ENCODE peak calls at places on chromosomes 1 and 21, in four cellular contexts. L is SK-N-SH, D is K562, Z is HepG2. H is an unnamed sample.

GRCh38 chr1:167484726-167485125 is 33.6 kb downstream of the CD247 start:
- DNase-seq in L (no peak), D (no peak), Z (no peak), H (no peak)

GRCh38 chr21:15001773-15002647 is 62.8 kb downstream of the NRIP1 start:
- DNase-seq in L (no peak), D (no peak), Z (no peak), H (no peak)

GRCh38 chr1:167977245-167977644 is 40.4 kb upstream of the MPC2 start:
- DNase-seq in L (no peak), D (no peak), Z (no peak), H (no peak)

GRCh38 chr1:229180161-229180560 is 90.8 kb upstream of the RAB4A start:
- DNase-seq in L (no peak), D (no peak), Z (no peak), H (no peak)

GRCh38 chr21:28283652-28284490 is 708.8 kb downstream of the LTN1 start:
- DNase-seq in L (peak), D (no peak), Z (peak), H (no peak)

GRCh38 chr1:23530750-23531651 is at the start of gene E2F2:
- DNase-seq in L (peak), D (peak), Z (peak), H (peak)

GRCh38 chr1:46665983-46666382 is 2.2 kb downstream of the ATPAF1 start:
- DNase-seq in L (no peak), D (no peak), Z (no peak), H (no peak)

GRCh38 chr1:28239004-28239403 is 3.1 kb downstream of the ATP5IF1 start:
- DNase-seq in L (no peak), D (no peak), Z (no peak), H (no peak)

GRCh38 chr1:77673716-77674355 is 8.6 kb downstream of the ZZZ3 start:
- DNase-seq in L (no peak), D (no peak), Z (no peak), H (no peak)

GRCh38 chr1:113388621-113389355 is 1.5 kb upstream of the MAGI3 start:
- DNase-seq in L (peak), D (peak), Z (peak), H (no peak)

GRCh38 chr1:233904979-233905415 is 521 bp downstream of the SLC35F3 start:
- DNase-seq in L (no peak), D (peak), Z (no peak), H (no peak)

GRCh38 chr1:186648606-186649005 is 31.6 kb downstream of the PTGS2 start:
- DNase-seq in L (no peak), D (no peak), Z (no peak), H (no peak)

GRCh38 chr1:170660874-170661645 is 2.9 kb upstream of the PRRX1 start:
- DNase-seq in L (peak), D (no peak), Z (no peak), H (no peak)

GRCh38 chr1:244796719-244797406 is 38.6 kb upstream of the COX20 start:
- DNase-seq in L (peak), D (peak), Z (peak), H (peak)

GRCh38 chr1:17279001-17279830 is 28.8 kb upstream of the PADI4 start:
- DNase-seq in L (no peak), D (no peak), Z (no peak), H (no peak)

GRCh38 chr1:226808501-226808900 is 61.9 kb upstream of the PSEN2 start:
- DNase-seq in L (no peak), D (no peak), Z (no peak), H (no peak)

GRCh38 chr1:206521002-206521585 is 13.8 kb downstream of the RASSF5 start:
- DNase-seq in L (no peak), D (no peak), Z (peak), H (no peak)

GRCh38 chr1:239237912-239238311 is 148.5 kb upstream of the CHRM3 start:
- DNase-seq in L (no peak), D (no peak), Z (no peak), H (peak)

GRCh38 chr1:55547441-55547840 is 332.3 kb upstream of the USP24 start:
- DNase-seq in L (no peak), D (no peak), Z (no peak), H (no peak)

GRCh38 chr1:11187936-11188335 is 1.2 kb upstream of the ANGPTL7 start:
- DNase-seq in L (no peak), D (no peak), Z (no peak), H (no peak)

DNA sequence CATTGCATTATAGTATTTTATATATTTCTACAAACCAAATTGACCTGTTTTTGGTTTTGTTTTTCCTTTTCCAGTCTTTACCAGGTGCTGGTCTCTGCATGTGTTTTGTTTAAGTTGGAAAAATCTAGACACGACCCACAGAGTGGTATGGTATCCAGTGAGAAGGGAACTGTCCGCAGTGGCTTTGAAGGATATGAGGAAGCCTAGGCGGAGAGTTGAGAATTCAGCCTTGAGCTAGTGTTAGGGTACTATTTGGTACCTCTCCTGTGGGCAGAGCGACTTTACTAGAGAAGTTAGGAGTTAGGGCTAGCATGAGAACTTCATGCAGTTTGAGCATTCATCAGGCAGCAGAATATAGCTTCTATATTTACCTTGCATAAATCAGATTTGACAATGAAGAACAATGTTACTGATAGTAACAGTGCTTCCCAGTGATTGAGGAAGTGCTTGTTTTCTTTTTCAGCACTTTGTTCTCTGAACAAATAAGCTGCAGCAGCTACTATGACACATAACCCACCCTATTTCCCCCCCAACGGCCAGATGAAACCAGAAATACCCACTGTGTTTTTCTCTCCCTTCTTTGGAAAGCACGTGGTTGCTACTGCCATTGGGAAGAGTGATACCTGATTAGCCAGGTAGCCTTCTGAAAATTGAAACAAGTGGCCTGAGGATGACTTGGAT is 19.0 kb downstream of the MRPS6 start:
- DNase-seq in L (no peak), D (no peak), Z (no peak), H (no peak)
- TF ChIP-seq FOXJ3 in L (no peak), D (no peak), Z (no peak), H (no peak)

DNA sequence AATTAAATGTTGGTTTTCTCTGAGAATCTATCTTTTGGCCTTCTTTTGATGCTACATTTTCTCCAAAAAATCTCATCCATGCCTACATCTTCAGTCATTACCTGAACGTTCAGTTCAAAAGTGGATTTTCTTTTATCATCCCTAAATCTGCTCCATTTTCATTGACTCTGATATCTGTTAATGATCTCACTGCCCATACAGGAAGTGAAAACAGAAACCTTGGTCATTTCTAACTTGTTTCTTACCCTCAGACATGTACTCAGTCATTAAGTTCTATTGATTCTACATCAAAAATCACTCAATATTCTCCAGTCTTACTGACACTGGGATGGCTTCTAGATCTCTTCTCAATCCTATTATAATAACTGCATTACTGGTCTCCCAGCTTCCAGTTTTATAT is 22.7 kb downstream of the PRKACB start:
- DNase-seq in L (no peak), D (no peak), Z (no peak), H (no peak)
- TF ChIP-seq MAX in L (no peak), D (no peak), Z (no peak), H (no peak)

DNA sequence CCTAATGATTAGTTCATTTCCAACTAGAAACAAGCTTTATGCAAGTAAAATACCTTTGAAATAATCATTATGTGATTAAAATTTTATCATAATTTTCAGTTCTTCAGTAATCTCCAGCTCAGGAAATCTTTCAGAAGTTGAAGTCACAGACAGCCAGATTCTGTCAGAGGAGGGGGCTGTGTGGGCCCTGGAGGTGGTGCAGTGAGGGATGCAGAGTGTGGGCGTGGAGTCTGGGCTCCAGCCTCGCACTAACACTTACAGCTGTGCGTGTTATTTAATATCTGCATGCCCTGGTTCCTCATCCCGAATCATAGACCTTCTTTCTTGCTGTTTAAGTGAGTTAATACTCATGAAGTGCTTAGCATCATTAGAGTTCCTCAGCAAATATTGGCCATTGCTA is 23.9 kb downstream of the WDR64 start:
- DNase-seq in L (peak), D (no peak), Z (no peak), H (no peak)
- TF ChIP-seq FOXJ3 in L (no peak), D (no peak), Z (no peak), H (no peak)

GRCh38 chr1:39076127-39076798 is 50.1 kb downstream of the NDUFS5 start:
- DNase-seq in L (no peak), D (peak), Z (peak), H (no peak)
- TF ChIP-seq MAX in L (no peak), D (no peak), Z (no peak), H (no peak)

H was measured in WTC11.